ENCODE peak calls at places on chromosomes 12 and 14, in four cellular contexts. S, Y, B and I are unnamed samples.

GRCh38 chr14:77071938-77072388 is 26.1 kb upstream of the CIPC start:
- DNase-seq in B (peak), Y (no peak), S (no peak), I (no peak)

GRCh38 chr12:27101290-27101689 is 18.9 kb upstream of the C12orf71 start:
- DNase-seq in S (no peak), B (no peak), Y (no peak), I (no peak)

GRCh38 chr14:104086661-104087461 is 1.4 kb downstream of the ASPG start:
- DNase-seq in B (no peak), Y (peak), S (no peak), I (no peak)

GRCh38 chr12:82996168-82996812 is 309.6 kb downstream of the TMTC2 start:
- DNase-seq in S (no peak), B (no peak), Y (no peak), I (no peak)

GRCh38 chr14:43793579-43793978 is 713.5 kb downstream of the FSCB start:
- DNase-seq in S (no peak), B (no peak), Y (no peak), I (no peak)

GRCh38 chr12:38728894-38729293 is 176.5 kb downstream of the CPNE8 start:
- DNase-seq in S (no peak), Y (no peak), B (no peak), I (no peak)

GRCh38 chr12:113062502-113063395 is 6.2 kb downstream of the DTX1 start:
- DNase-seq in B (no peak), S (no peak), Y (no peak), I (peak)

GRCh38 chr12:19938031-19938430 is 430.3 kb upstream of the PDE3A start:
- DNase-seq in B (no peak), Y (no peak), S (no peak), I (no peak)

GRCh38 chr12:25648460-25648859 is 95.4 kb upstream of the LMNTD1 start:
- DNase-seq in S (peak), Y (no peak), B (peak), I (peak)

GRCh38 chr12:48853228-48853688 is 1.3 kb upstream of the DDX23 start:
- DNase-seq in B (peak), S (peak), Y (peak), I (peak)

GRCh38 chr12:43407816-43408645 is 144.0 kb downstream of the ADAMTS20 start:
- DNase-seq in B (peak), S (no peak), Y (no peak), I (no peak)

GRCh38 chr12:76143343-76144252 is 59.1 kb upstream of the NAP1L1 start:
- DNase-seq in Y (no peak), B (no peak), S (no peak), I (no peak)

GRCh38 chr14:81363746-81364400 is 36.3 kb downstream of the STON2 start:
- DNase-seq in S (no peak), Y (no peak), B (peak), I (peak)

GRCh38 chr12:113418213-113418879 is 3.8 kb upstream of the SDSL start:
- DNase-seq in B (peak), Y (no peak), S (no peak), I (peak)

DNA sequence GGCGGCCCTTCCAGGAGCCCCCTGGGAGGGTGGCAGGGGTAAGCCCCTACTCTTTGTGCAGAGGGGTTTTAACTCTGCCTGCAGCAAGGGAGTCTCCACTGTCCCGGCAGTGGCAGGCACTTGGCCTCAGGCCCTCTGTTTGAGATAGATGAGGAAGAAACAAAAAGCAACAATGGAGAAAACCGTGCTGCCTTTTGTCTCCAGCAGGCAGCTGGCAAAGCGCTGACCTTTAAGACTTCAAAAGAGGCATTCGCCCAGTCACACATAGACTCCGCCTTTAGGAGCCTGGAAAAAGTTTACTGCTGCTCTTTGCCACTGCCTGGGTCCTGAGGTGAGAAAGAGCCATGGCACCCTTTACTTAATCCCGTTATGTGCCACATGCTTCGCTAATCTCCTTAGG is 158.2 kb upstream of the NTF3 start:
- DNase-seq in S (no peak), Y (peak), B (no peak), I (peak)
- TF ChIP-seq CTCF in S (no peak), Y (no peak), B (no peak), I (no peak)

DNA sequence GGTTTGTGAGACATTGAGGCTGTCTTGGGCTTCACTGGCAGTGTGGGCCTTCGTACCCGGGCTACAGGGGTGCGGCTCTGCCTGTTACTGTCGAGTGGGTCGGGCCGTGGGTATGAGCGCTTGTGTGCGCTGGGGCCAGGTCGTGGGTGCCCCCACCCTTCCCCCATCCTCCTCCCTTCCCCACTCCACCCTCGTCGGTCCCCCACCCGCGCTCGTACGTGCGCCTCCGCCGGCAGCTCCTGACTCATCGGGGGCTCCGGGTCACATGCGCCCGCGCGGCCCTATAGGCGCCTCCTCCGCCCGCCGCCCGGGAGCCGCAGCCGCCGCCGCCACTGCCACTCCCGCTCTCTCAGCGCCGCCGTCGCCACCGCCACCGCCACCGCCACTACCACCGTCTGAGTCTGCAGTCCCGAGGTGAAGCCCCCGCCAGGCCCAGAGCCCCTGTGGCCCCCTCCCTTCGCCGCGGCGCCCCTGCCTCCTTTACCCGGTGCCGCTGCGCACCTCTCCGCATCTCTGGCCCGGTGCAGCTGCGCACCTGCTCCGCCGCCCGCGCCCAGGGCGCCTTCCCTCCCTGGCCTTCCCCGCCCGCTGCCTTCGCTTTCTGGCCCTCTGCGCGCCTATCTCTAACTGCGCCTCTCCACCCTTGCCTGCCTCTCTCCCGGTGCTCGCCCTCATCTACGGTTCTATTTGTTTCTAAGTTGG is at the start of gene ENO2:
- DNase-seq in B (peak), S (peak), Y (peak), I (peak)
- H3K4me3 ChIP-seq in B (peak), S (peak), Y (peak), I (peak)

DNA sequence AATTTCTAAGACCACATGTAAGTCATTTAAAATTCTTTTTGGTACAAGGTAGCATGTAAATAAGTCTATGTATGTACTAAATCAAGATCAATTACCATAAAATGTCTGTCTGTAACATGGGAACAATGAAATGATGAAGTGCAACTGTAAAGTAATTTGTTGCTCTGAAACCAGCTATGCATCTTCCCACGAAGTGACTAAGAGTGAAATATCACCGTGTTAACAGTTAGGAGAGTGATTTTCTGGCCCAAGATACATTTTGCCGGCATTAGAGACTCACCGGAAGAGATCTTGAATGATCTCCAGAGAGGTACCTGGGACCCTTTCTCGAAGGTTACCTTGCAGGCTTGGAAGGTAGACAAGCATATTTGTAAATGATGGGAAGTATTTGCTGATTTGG is 105.8 kb downstream of the SAMD4A start:
- DNase-seq in Y (no peak), B (no peak), S (no peak), I (no peak)
- H3K27ac ChIP-seq in Y (peak), B (no peak), S (no peak), I (no peak)

DNA sequence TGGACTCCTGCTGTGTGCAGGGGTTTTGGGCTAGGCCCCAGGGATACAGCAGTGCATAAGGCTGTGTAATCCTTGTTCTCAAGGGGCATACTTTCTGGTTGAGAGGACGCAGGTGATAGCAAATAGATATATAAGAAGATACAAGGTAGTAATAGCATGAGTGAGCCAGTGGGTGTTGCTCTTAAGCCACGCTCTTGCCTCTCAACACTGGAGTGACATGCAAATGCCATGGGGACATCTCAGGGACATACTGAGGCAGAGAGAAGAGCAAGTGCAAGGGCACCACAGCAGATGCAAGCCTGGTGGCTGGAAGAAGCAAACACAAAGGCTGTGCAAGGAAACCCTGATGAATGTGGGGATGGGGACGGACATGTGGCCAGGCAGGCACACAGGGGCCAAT is 223.3 kb downstream of the CHST11 start:
- DNase-seq in Y (no peak), S (no peak), B (no peak), I (peak)
- TF ChIP-seq CTCF in Y (no peak), S (peak), B (peak), I (peak)